ENCODE peak calls at places on chromosomes 6 and 20, in four cellular contexts. V, Y, S and J are unnamed samples.

GRCh38 chr20:6489361-6490154 is 277.9 kb upstream of the BMP2 start:
- DNase-seq in V (no peak), Y (no peak), S (no peak), J (no peak)

GRCh38 chr6:16450821-16451220 is 212.4 kb downstream of the GMPR start:
- DNase-seq in V (no peak), Y (no peak), S (peak), J (no peak)

GRCh38 chr6:36539814-36540568 is 7.3 kb downstream of the STK38 start:
- DNase-seq in V (no peak), Y (no peak), S (no peak), J (no peak)

GRCh38 chr6:135608031-135608430 is 110.5 kb upstream of the AHI1 start:
- DNase-seq in V (no peak), Y (no peak), S (no peak), J (no peak)

GRCh38 chr6:104642871-104643270 is 216.8 kb downstream of the HACE1 start:
- DNase-seq in V (no peak), Y (no peak), S (no peak), J (no peak)

GRCh38 chr6:82861121-82861520 is 204.5 kb downstream of the UBE3D start:
- DNase-seq in V (no peak), Y (peak), S (no peak), J (no peak)

GRCh38 chr20:44648068-44648467 is 3.4 kb downstream of the ADA start:
- DNase-seq in V (no peak), Y (no peak), S (no peak), J (peak)

GRCh38 chr6:143609501-143609900 is 68.3 kb upstream of the PHACTR2 start:
- DNase-seq in V (no peak), Y (no peak), S (no peak), J (no peak)

GRCh38 chr20:39630215-39630614 is 668.1 kb downstream of the DHX35 start:
- DNase-seq in V (no peak), Y (no peak), S (no peak), J (no peak)

GRCh38 chr6:72916906-72917305 is 295.0 kb downstream of the KCNQ5 start:
- DNase-seq in V (no peak), Y (no peak), S (no peak), J (no peak)

GRCh38 chr6:150857906-150858365 is 7.6 kb upstream of the MTHFD1L start:
- DNase-seq in V (no peak), Y (no peak), S (no peak), J (no peak)

GRCh38 chr6:165599121-165599520 is 63.9 kb downstream of the PDE10A start:
- DNase-seq in V (no peak), Y (no peak), S (no peak), J (no peak)

GRCh38 chr6:13373919-13374318 is 45.6 kb upstream of the TBC1D7 start:
- DNase-seq in V (no peak), Y (no peak), S (no peak), J (no peak)

GRCh38 chr6:160031442-160031841 is 62.6 kb downstream of the IGF2R start:
- DNase-seq in V (no peak), Y (no peak), S (peak), J (no peak)

GRCh38 chr6:69994251-69994650 is 127.9 kb downstream of the COL19A1 start:
- DNase-seq in V (no peak), Y (no peak), S (no peak), J (no peak)

GRCh38 chr20:9112541-9113515 is 43.9 kb downstream of the PLCB4 start:
- DNase-seq in V (no peak), Y (peak), S (peak), J (no peak)

GRCh38 chr6:8499540-8499939 is 64.2 kb upstream of the SLC35B3 start:
- DNase-seq in V (peak), Y (peak), S (no peak), J (no peak)

GRCh38 chr6:151388997-151389639 is 2.2 kb downstream of the ZBTB2 start:
- DNase-seq in V (no peak), Y (no peak), S (no peak), J (no peak)

GRCh38 chr20:62243106-62243505 is 4.8 kb downstream of the OSBPL2 start:
- DNase-seq in V (no peak), Y (no peak), S (no peak), J (no peak)

GRCh38 chr20:44603327-44603726 is 20.9 kb downstream of the PKIG start:
- DNase-seq in V (peak), Y (no peak), S (no peak), J (no peak)

GRCh38 chr20:50590348-50590664 is 80.1 kb downstream of the PTPN1 start:
- DNase-seq in V (no peak), Y (no peak), S (no peak), J (peak)

GRCh38 chr6:25023781-25024180 is 88.0 kb upstream of the RIPOR2 start:
- DNase-seq in V (no peak), Y (no peak), S (no peak), J (no peak)

GRCh38 chr6:15945593-15946159 is 183.2 kb upstream of the MYLIP start:
- DNase-seq in V (no peak), Y (peak), S (peak), J (no peak)

GRCh38 chr20:10059006-10059405 is 24.2 kb downstream of the ANKEF1 start:
- DNase-seq in V (no peak), Y (peak), S (no peak), J (no peak)

GRCh38 chr6:96675617-96676016 is 112.7 kb downstream of the FHL5 start:
- DNase-seq in V (no peak), Y (no peak), S (no peak), J (no peak)

GRCh38 chr6:150627154-150627553 is 27.5 kb downstream of the PLEKHG1 start:
- DNase-seq in V (no peak), Y (no peak), S (no peak), J (no peak)

GRCh38 chr20:19928379-19929360 is 88.5 kb upstream of the NAA20 start:
- DNase-seq in V (no peak), Y (peak), S (no peak), J (peak)

GRCh38 chr6:140178550-140179334 is 804.3 kb upstream of the CITED2 start:
- DNase-seq in V (no peak), Y (peak), S (peak), J (no peak)

GRCh38 chr20:60010689-60011417 is 52.6 kb downstream of the CDH26 start:
- DNase-seq in V (no peak), Y (no peak), S (no peak), J (no peak)

GRCh38 chr6:148533309-148534107 is 190.9 kb downstream of the SASH1 start:
- DNase-seq in V (no peak), Y (no peak), S (no peak), J (no peak)

GRCh38 chr6:81093046-81093445 is 659.4 kb downstream of the TENT5A start:
- DNase-seq in V (no peak), Y (no peak), S (no peak), J (no peak)

GRCh38 chr6:2469428-2469827 is 224.0 kb upstream of the GMDS start:
- DNase-seq in V (no peak), Y (no peak), S (no peak), J (peak)
- H3K9ac ChIP-seq in V (no peak), Y (no peak), S (no peak), J (no peak)

GRCh38 chr6:163356743-163357142 is 57.8 kb upstream of the QKI start:
- DNase-seq in V (no peak), Y (no peak), S (no peak), J (no peak)

GRCh38 chr6:163356324-163356723 is 58.2 kb upstream of the QKI start:
- DNase-seq in V (peak), Y (peak), S (peak), J (no peak)

GRCh38 chr6:163355471-163355991 is 59.0 kb upstream of the QKI start:
- DNase-seq in V (no peak), Y (peak), S (peak), J (no peak)

GRCh38 chr6:163354085-163354484 is 60.4 kb upstream of the QKI start:
- DNase-seq in V (no peak), Y (no peak), S (peak), J (no peak)

GRCh38 chr6:163354779-163355431 is 59.6 kb upstream of the QKI start:
- DNase-seq in V (no peak), Y (no peak), S (peak), J (no peak)
- H3K9ac ChIP-seq in V (no peak), Y (no peak), S (no peak), J (no peak)

GRCh38 chr6:6856538-6857523 is 250.9 kb upstream of the RREB1 start:
- DNase-seq in V (peak), Y (peak), S (peak), J (peak)
- H3K9ac ChIP-seq in V (no peak), Y (no peak), S (no peak), J (peak)

DNA sequence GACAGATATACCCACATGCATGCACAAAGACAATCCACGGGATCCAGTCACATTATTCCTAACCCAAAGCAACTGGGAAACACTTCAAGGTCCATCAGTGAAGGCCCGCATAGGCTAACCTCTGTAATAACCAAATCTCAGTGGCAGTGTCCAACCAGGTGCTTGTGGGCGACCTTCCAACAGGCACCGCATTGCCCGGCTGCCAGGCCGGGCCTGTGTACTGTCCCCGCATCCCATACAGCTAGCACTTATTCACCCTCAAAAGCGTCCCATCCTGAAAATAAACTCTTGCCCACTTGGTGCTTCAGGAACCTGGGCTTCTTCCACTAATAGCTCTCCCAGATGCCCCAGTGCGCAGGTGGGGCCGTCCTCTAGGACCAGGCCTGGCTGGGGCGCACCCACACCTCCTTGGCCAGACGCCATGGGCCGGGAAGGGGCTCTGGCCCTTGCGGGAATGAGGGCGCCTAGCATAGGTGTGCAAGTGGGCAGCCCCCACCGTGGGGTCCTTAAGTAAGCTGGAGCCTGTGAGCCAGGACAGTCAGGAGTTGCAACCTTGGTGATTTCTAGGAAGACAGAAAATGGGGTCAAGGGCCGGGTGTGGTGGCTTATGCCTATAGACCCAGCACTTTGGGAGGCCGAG is 1.1 kb upstream of the ENTPD6 start:
- DNase-seq in V (no peak), Y (no peak), S (no peak), J (no peak)
- H3K9ac ChIP-seq in V (no peak), Y (no peak), S (no peak), J (no peak)

GRCh38 chr20:63407928-63408683 is 47.0 kb upstream of the CHRNA4 start:
- DNase-seq in V (no peak), Y (no peak), S (no peak), J (no peak)

GRCh38 chr20:63405102-63405730 is 44.1 kb upstream of the CHRNA4 start:
- DNase-seq in V (no peak), Y (no peak), S (no peak), J (no peak)

GRCh38 chr20:63404129-63405085 is 43.3 kb upstream of the CHRNA4 start:
- DNase-seq in V (no peak), Y (no peak), S (no peak), J (no peak)

GRCh38 chr20:63406617-63407245 is 45.6 kb upstream of the CHRNA4 start:
- DNase-seq in V (no peak), Y (no peak), S (no peak), J (no peak)

DNA sequence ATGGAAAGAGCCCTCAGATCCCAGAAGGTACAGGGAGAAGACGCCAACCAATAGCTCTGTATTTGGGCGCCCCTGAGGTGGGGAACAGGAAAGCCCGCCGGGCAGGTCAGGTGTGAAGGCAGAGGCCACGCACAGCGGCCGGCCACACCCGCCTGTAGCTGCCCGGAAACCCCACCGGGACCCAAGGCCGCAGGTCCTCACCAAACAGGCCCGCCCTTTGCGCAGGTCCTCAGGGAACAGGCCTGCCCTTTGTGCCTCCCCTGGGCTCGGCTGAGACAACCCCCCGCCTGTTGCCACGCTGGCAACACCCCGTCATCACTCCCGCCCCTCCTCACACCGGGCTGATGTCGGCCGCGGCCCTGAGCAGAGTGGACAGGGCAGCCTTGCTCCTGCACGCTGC is 44.9 kb upstream of the CHRNA4 start:
- DNase-seq in V (no peak), Y (no peak), S (no peak), J (no peak)
- H3K9ac ChIP-seq in V (no peak), Y (no peak), S (no peak), J (no peak)

DNA sequence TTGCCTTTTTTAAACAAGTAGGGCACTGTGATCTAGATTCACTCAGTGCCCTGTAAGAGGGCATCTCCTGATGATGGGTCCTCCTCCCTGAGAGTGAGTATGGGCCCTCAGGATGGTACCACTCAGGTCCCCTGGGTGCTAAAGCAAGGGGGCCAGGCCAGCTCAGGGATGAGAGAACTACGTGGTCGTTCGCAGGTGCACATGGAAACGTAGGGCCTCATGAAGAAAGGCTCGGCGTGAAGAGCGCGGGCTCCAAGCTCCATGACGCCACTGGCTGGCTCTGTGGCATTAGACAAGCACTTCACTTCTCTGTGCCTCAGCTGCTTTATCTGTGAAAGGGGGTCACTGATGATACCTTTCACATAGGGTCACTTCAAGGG is 50.7 kb downstream of the SYNJ2 start:
- DNase-seq in V (no peak), Y (no peak), S (no peak), J (peak)
- H3K9ac ChIP-seq in V (no peak), Y (no peak), S (peak), J (no peak)